ENCODE peak calls at places on chromosomes 3 and 15, in ten cellular contexts. X is iPS DF 6.9, D is left lung, M is PC-9, P is GM23338, H is dorsolateral prefrontal cortex, G is SK-N-SH, B is right lobe of liver, E is PC-3, Y is AG04450. O is an unnamed sample.
A peak's percentile ranks its signal among the peaks of the same experiment; 100 is the strongest.

GRCh38 chr15:44550256-44550655 is 13.3 kb downstream of the EIF3J start:
- DNase-seq in D (no peak), H (no peak), P (no peak), Y (no peak), E (peak; percentile 62), X (no peak), B (no peak), M (peak; percentile 54), G (peak; percentile 52), O (no peak)

GRCh38 chr3:154235330-154235729 is 89.0 kb downstream of the DHX36 start:
- DNase-seq in B (no peak), E (peak; percentile 13), P (no peak), X (no peak), M (no peak), Y (no peak), H (no peak), D (no peak), G (no peak), O (no peak)

GRCh38 chr3:132606085-132606484 is 9.0 kb downstream of the ACKR4 start:
- DNase-seq in D (no peak), H (no peak), B (no peak), E (no peak), G (no peak), X (no peak), P (no peak), Y (peak; percentile 32), M (no peak), O (no peak)

GRCh38 chr3:136955813-136956212 is 2.0 kb upstream of the IL20RB start:
- DNase-seq in X (no peak), Y (peak; percentile 81), P (no peak), D (no peak), B (no peak), G (no peak), H (no peak), M (peak; percentile 92), E (peak; percentile 68), O (no peak)

GRCh38 chr3:155712008-155712407 is 32.9 kb downstream of the PLCH1 start:
- DNase-seq in Y (no peak), H (no peak), P (no peak), D (no peak), E (no peak), M (no peak), B (no peak), G (no peak), X (no peak), O (no peak)

GRCh38 chr3:79297242-79297641 is 470.6 kb downstream of the ROBO1 start:
- DNase-seq in P (peak; percentile 4), M (peak; percentile 77), H (no peak), B (no peak), E (peak; percentile 78), Y (peak; percentile 85), G (no peak), X (no peak), D (no peak), O (no peak)

GRCh38 chr3:153028336-153028735 is 133.7 kb upstream of the RAP2B start:
- DNase-seq in X (no peak), P (no peak), B (no peak), D (no peak), E (no peak), M (no peak), G (no peak), H (no peak), Y (no peak), O (no peak)

GRCh38 chr3:148128136-148128535 is 569.6 kb upstream of the AGTR1 start:
- DNase-seq in M (no peak), G (no peak), P (peak; percentile 34), Y (no peak), H (no peak), B (no peak), D (no peak), E (peak; percentile 3), X (no peak), O (no peak)

GRCh38 chr3:70273492-70273891 is 38.9 kb downstream of the MDFIC2 start:
- DNase-seq in D (no peak), G (no peak), Y (no peak), H (no peak), X (no peak), M (no peak), B (no peak), P (peak; percentile 21), E (no peak), O (no peak)

GRCh38 chr3:166526878-166527277 is 689.7 kb upstream of the BCHE start:
- DNase-seq in D (no peak), P (no peak), B (no peak), Y (no peak), E (no peak), X (no peak), M (no peak), G (no peak), H (no peak), O (no peak)

GRCh38 chr3:196193037-196193737 is 18.0 kb downstream of the ZDHHC19 start:
- DNase-seq in P (no peak), X (no peak), Y (no peak), G (peak; percentile 68), D (peak; percentile 55), B (no peak), E (no peak), M (peak; percentile 42), H (no peak), O (no peak)

GRCh38 chr3:81249540-81250029 is 511.9 kb downstream of the GBE1 start:
- DNase-seq in E (peak; percentile 99), X (no peak), H (no peak), P (peak; percentile 15), G (no peak), D (no peak), Y (no peak), B (no peak), M (peak; percentile 56), O (no peak)

GRCh38 chr3:127679534-127680145 is 6.9 kb downstream of the ABTB1 start:
- DNase-seq in G (no peak), M (no peak), E (no peak), H (peak; percentile 6), D (peak; percentile 75), X (no peak), B (peak; percentile 44), Y (no peak), P (peak; percentile 68), O (no peak)

GRCh38 chr3:192819001-192819569 is 91.7 kb upstream of the FGF12 start:
- DNase-seq in E (peak; percentile 85), H (no peak), G (no peak), P (no peak), B (no peak), Y (no peak), X (no peak), D (no peak), M (peak; percentile 78), O (no peak)

GRCh38 chr15:75661041-75661778 is 13.5 kb downstream of the SNX33 start:
- DNase-seq in X (no peak), Y (peak; percentile 81), E (peak; percentile 86), M (peak; percentile 82), D (peak; percentile 94), H (no peak), G (no peak), P (peak; percentile 59), B (peak; percentile 83), O (peak; percentile 96)

GRCh38 chr3:45676248-45677044 is 12.8 kb upstream of the SACM1L start:
- DNase-seq in E (no peak), Y (no peak), D (no peak), M (no peak), H (no peak), G (no peak), P (no peak), X (no peak), B (no peak), O (no peak)

GRCh38 chr3:171704002-171704401 is 106.3 kb downstream of the PLD1 start:
- DNase-seq in M (no peak), D (no peak), B (no peak), G (peak; percentile 51), H (no peak), X (no peak), P (peak; percentile 74), E (peak; percentile 76), Y (no peak), O (no peak)

GRCh38 chr3:53137221-53137620 is 7.0 kb upstream of the RFT1 start:
- DNase-seq in X (no peak), B (no peak), D (no peak), G (no peak), H (no peak), E (no peak), M (no peak), Y (no peak), P (no peak), O (no peak)

GRCh38 chr15:49624046-49624445 is 3.2 kb downstream of the DTWD1 start:
- DNase-seq in M (no peak), E (no peak), Y (no peak), H (no peak), G (no peak), B (no peak), D (no peak), X (no peak), P (no peak), O (no peak)
- H3K27ac ChIP-seq in M (no peak overlapping the region), E (no peak overlapping the region), Y (no peak overlapping the region), H (no peak overlapping the region), G (no peak overlapping the region), B (no peak overlapping the region), D (no peak overlapping the region), X (no peak overlapping the region), P (no peak overlapping the region), O (peak overlapping the region; percentile 16)

GRCh38 chr3:162134571-162134970 is 638.0 kb downstream of the OTOL1 start:
- DNase-seq in E (no peak), H (no peak), M (no peak), X (no peak), D (no peak), G (no peak), B (no peak), Y (no peak), P (no peak), O (no peak)
- H3K4me3 ChIP-seq in E (no peak overlapping the region), H (peak overlapping the region; percentile 4), M (no peak overlapping the region), X (no peak overlapping the region), D (no peak overlapping the region), G (no peak overlapping the region), B (no peak overlapping the region), Y (no peak overlapping the region), P (no peak overlapping the region), O (no peak overlapping the region)

GRCh38 chr15:40265875-40266274 is 17.0 kb downstream of the ANKRD63 start:
- DNase-seq in M (no peak), Y (no peak), D (no peak), X (no peak), P (no peak), B (no peak), H (no peak), E (no peak), G (no peak), O (no peak)
- H3K27ac ChIP-seq in M (peak overlapping the region; percentile 11), Y (no peak overlapping the region), D (no peak overlapping the region), X (no peak overlapping the region), P (no peak overlapping the region), B (no peak overlapping the region), H (no peak overlapping the region), E (peak overlapping the region; percentile 80), G (peak overlapping the region; percentile 70), O (no peak overlapping the region)

DNA sequence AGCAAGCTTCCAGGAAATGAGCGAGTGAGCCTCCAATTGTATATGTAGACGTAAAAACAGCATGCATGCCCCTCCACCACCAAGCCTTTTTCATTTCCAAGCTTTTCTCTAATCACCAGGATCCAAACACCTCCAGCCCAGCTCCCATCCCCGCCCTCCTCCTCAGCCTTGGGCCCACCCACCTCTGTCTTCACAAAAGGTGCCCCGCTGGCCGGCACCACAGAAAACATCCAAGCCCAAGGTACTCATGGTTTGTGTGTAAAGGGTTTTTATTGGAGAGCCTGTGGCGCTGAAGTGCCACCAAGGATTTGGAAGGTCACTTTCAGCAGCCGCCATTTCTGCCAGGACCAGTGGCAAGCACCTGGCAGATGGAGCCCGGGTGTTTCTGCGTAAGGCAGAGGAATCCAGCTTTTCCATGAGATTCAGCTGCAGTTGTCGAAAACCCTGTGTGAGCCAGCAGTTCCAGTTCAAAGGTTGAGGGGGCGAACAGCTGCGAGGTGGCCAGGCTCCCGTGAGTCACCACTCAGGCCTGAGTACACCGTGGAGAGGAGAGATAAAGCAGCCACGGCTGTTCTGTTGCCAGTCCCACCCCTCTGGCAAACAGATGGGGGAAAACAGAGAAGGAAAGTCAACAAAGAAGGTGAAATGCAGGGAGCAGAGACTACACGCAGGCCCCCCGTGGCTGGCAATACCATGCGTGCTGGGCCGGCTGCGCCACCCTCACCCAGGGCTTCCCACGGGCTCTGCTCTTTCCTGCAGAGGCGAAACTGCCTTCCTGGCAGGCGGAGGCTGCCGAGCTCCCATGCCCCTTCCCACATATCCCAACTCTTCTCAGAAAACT is 38.2 kb downstream of the FAM174B start:
- DNase-seq in M (peak; percentile 40), D (no peak), B (peak; percentile 94), X (no peak), P (no peak), Y (peak; percentile 58), H (no peak), E (peak; percentile 77), G (peak; percentile 79), O (peak; percentile 70)
- H3K4me3 ChIP-seq in M (no peak overlapping the region), D (no peak overlapping the region), B (no peak overlapping the region), X (no peak overlapping the region), P (no peak overlapping the region), Y (no peak overlapping the region), H (no peak overlapping the region), E (peak overlapping the region; percentile 30), G (no peak overlapping the region), O (no peak overlapping the region)